ENCODE peak calls at places on chromosomes 7 and 10, in nine cellular contexts. One of them, this sample, is unnamed.

GRCh38 chr10:80459047-80459865 is 5.1 kb downstream of the TSPAN14 start:
- DNase-seq in cardiac fibroblast: peak; percentile 74
- DNase-seq in GM23338: peak; percentile 41
- DNase-seq in effector memory CD4-positive, alpha-beta T cell: peak; percentile 55
- DNase-seq in lower leg skin: peak; percentile 96
- DNase-seq in BE2C: peak; percentile 37
- DNase-seq in astrocyte: peak; percentile 82
- DNase-seq in AG10803: peak; percentile 93
- DNase-seq in right lobe of liver: peak; percentile 70
- DNase-seq in this sample: no peak

GRCh38 chr10:24209421-24209770 is 458 bp downstream of the KIAA1217 start:
- DNase-seq in AG10803: peak; percentile 23
- DNase-seq in cardiac fibroblast: peak; percentile 69
- DNase-seq in lower leg skin: peak; percentile 68
- DNase-seq in right lobe of liver: no peak
- DNase-seq in astrocyte: peak; percentile 59
- DNase-seq in BE2C: no peak
- DNase-seq in GM23338: no peak
- DNase-seq in effector memory CD4-positive, alpha-beta T cell: no peak
- DNase-seq in this sample: no peak

GRCh38 chr10:34252111-34252510 is 563.0 kb downstream of the PARD3 start:
- DNase-seq in AG10803: no peak
- DNase-seq in right lobe of liver: no peak
- DNase-seq in cardiac fibroblast: no peak
- DNase-seq in effector memory CD4-positive, alpha-beta T cell: no peak
- DNase-seq in GM23338: peak; percentile 64
- DNase-seq in BE2C: no peak
- DNase-seq in astrocyte: peak; percentile 4
- DNase-seq in lower leg skin: no peak
- DNase-seq in this sample: no peak

GRCh38 chr7:134737561-134738353 is 41.7 kb upstream of the CALD1 start:
- DNase-seq in BE2C: no peak
- DNase-seq in right lobe of liver: no peak
- DNase-seq in AG10803: peak; percentile 98
- DNase-seq in cardiac fibroblast: peak; percentile 92
- DNase-seq in effector memory CD4-positive, alpha-beta T cell: no peak
- DNase-seq in lower leg skin: no peak
- DNase-seq in GM23338: no peak
- DNase-seq in astrocyte: peak; percentile 98
- DNase-seq in this sample: peak; percentile 81

GRCh38 chr7:84336303-84336702 is 141.7 kb upstream of the SEMA3A start:
- DNase-seq in lower leg skin: no peak
- DNase-seq in right lobe of liver: no peak
- DNase-seq in astrocyte: peak; percentile 89
- DNase-seq in cardiac fibroblast: peak; percentile 61
- DNase-seq in BE2C: no peak
- DNase-seq in effector memory CD4-positive, alpha-beta T cell: no peak
- DNase-seq in AG10803: peak; percentile 74
- DNase-seq in GM23338: peak; percentile 26
- DNase-seq in this sample: peak; percentile 40

GRCh38 chr7:78020131-78020873 is 221.7 kb downstream of the PHTF2 start:
- DNase-seq in cardiac fibroblast: peak; percentile 89
- DNase-seq in right lobe of liver: no peak
- DNase-seq in BE2C: peak; percentile 60
- DNase-seq in lower leg skin: no peak
- DNase-seq in astrocyte: peak; percentile 67
- DNase-seq in effector memory CD4-positive, alpha-beta T cell: no peak
- DNase-seq in GM23338: peak; percentile 75
- DNase-seq in AG10803: peak; percentile 86
- DNase-seq in this sample: peak; percentile 59

GRCh38 chr10:98302711-98303365 is 34.8 kb upstream of the LOXL4 start:
- DNase-seq in cardiac fibroblast: peak; percentile 11
- DNase-seq in lower leg skin: peak; percentile 68
- DNase-seq in effector memory CD4-positive, alpha-beta T cell: no peak
- DNase-seq in BE2C: no peak
- DNase-seq in GM23338: no peak
- DNase-seq in astrocyte: no peak
- DNase-seq in right lobe of liver: no peak
- DNase-seq in AG10803: no peak
- DNase-seq in this sample: no peak

GRCh38 chr10:132237871-132238270 is 51.1 kb downstream of the DPYSL4 start:
- DNase-seq in right lobe of liver: no peak
- DNase-seq in astrocyte: no peak
- DNase-seq in effector memory CD4-positive, alpha-beta T cell: no peak
- DNase-seq in GM23338: no peak
- DNase-seq in lower leg skin: no peak
- DNase-seq in BE2C: no peak
- DNase-seq in cardiac fibroblast: no peak
- DNase-seq in AG10803: no peak
- DNase-seq in this sample: no peak

GRCh38 chr10:117548191-117548668 is 5.7 kb downstream of the EMX2 start:
- DNase-seq in AG10803: no peak
- DNase-seq in lower leg skin: no peak
- DNase-seq in BE2C: no peak
- DNase-seq in effector memory CD4-positive, alpha-beta T cell: no peak
- DNase-seq in astrocyte: no peak
- DNase-seq in right lobe of liver: no peak
- DNase-seq in GM23338: peak; percentile 55
- DNase-seq in cardiac fibroblast: no peak
- DNase-seq in this sample: no peak

GRCh38 chr7:156160811-156161210 is 348.5 kb upstream of the SHH start:
- DNase-seq in cardiac fibroblast: no peak
- DNase-seq in effector memory CD4-positive, alpha-beta T cell: no peak
- DNase-seq in lower leg skin: no peak
- DNase-seq in GM23338: peak; percentile 70
- DNase-seq in BE2C: no peak
- DNase-seq in right lobe of liver: no peak
- DNase-seq in AG10803: no peak
- DNase-seq in astrocyte: no peak
- DNase-seq in this sample: no peak

GRCh38 chr10:29377333-29377961 is 88.6 kb downstream of the LYZL1 start:
- DNase-seq in lower leg skin: peak; percentile 37
- DNase-seq in AG10803: peak; percentile 34
- DNase-seq in cardiac fibroblast: peak; percentile 52
- DNase-seq in astrocyte: no peak
- DNase-seq in BE2C: no peak
- DNase-seq in GM23338: peak; percentile 43
- DNase-seq in effector memory CD4-positive, alpha-beta T cell: no peak
- DNase-seq in right lobe of liver: no peak
- DNase-seq in this sample: no peak

GRCh38 chr7:140212100-140212881 is 35.5 kb upstream of the KDM7A start:
- DNase-seq in lower leg skin: peak; percentile 68
- DNase-seq in effector memory CD4-positive, alpha-beta T cell: no peak
- DNase-seq in AG10803: no peak
- DNase-seq in astrocyte: peak; percentile 8
- DNase-seq in GM23338: no peak
- DNase-seq in BE2C: no peak
- DNase-seq in right lobe of liver: no peak
- DNase-seq in cardiac fibroblast: peak; percentile 48
- DNase-seq in this sample: no peak

GRCh38 chr10:77304192-77304591 is 333.4 kb downstream of the KCNMA1 start:
- DNase-seq in right lobe of liver: no peak
- DNase-seq in AG10803: no peak
- DNase-seq in effector memory CD4-positive, alpha-beta T cell: no peak
- DNase-seq in lower leg skin: no peak
- DNase-seq in BE2C: no peak
- DNase-seq in GM23338: no peak
- DNase-seq in cardiac fibroblast: no peak
- DNase-seq in astrocyte: no peak
- DNase-seq in this sample: no peak

GRCh38 chr7:30403477-30403876 is 75.1 kb downstream of the NOD1 start:
- DNase-seq in right lobe of liver: no peak
- DNase-seq in effector memory CD4-positive, alpha-beta T cell: no peak
- DNase-seq in BE2C: no peak
- DNase-seq in cardiac fibroblast: no peak
- DNase-seq in AG10803: no peak
- DNase-seq in astrocyte: no peak
- DNase-seq in GM23338: no peak
- DNase-seq in lower leg skin: no peak
- DNase-seq in this sample: no peak

GRCh38 chr10:70593513-70593890 is 9.0 kb downstream of the PRF1 start:
- DNase-seq in AG10803: no peak
- DNase-seq in GM23338: no peak
- DNase-seq in cardiac fibroblast: no peak
- DNase-seq in astrocyte: no peak
- DNase-seq in BE2C: no peak
- DNase-seq in right lobe of liver: no peak
- DNase-seq in lower leg skin: peak; percentile 43
- DNase-seq in effector memory CD4-positive, alpha-beta T cell: no peak
- DNase-seq in this sample: no peak

GRCh38 chr7:74218343-74218698 is 8.5 kb downstream of the LAT2 start:
- DNase-seq in astrocyte: no peak
- DNase-seq in AG10803: no peak
- DNase-seq in BE2C: no peak
- DNase-seq in right lobe of liver: no peak
- DNase-seq in cardiac fibroblast: no peak
- DNase-seq in effector memory CD4-positive, alpha-beta T cell: no peak
- DNase-seq in lower leg skin: no peak
- DNase-seq in GM23338: no peak
- DNase-seq in this sample: no peak

GRCh38 chr7:74214816-74215630 is 5.2 kb downstream of the LAT2 start:
- DNase-seq in right lobe of liver: peak; percentile 47
- DNase-seq in AG10803: no peak
- DNase-seq in effector memory CD4-positive, alpha-beta T cell: no peak
- DNase-seq in lower leg skin: no peak
- DNase-seq in GM23338: no peak
- DNase-seq in cardiac fibroblast: no peak
- DNase-seq in BE2C: no peak
- DNase-seq in astrocyte: no peak
- DNase-seq in this sample: no peak

GRCh38 chr7:74216361-74216761 is 6.6 kb downstream of the LAT2 start:
- DNase-seq in BE2C: no peak
- DNase-seq in lower leg skin: no peak
- DNase-seq in effector memory CD4-positive, alpha-beta T cell: no peak
- DNase-seq in AG10803: no peak
- DNase-seq in astrocyte: no peak
- DNase-seq in cardiac fibroblast: no peak
- DNase-seq in GM23338: no peak
- DNase-seq in right lobe of liver: no peak
- DNase-seq in this sample: no peak

GRCh38 chr7:74217455-74218342 is 7.9 kb downstream of the LAT2 start:
- DNase-seq in lower leg skin: no peak
- DNase-seq in effector memory CD4-positive, alpha-beta T cell: no peak
- DNase-seq in cardiac fibroblast: peak; percentile 25
- DNase-seq in BE2C: no peak
- DNase-seq in GM23338: no peak
- DNase-seq in right lobe of liver: no peak
- DNase-seq in astrocyte: no peak
- DNase-seq in AG10803: no peak
- DNase-seq in this sample: no peak

DNA sequence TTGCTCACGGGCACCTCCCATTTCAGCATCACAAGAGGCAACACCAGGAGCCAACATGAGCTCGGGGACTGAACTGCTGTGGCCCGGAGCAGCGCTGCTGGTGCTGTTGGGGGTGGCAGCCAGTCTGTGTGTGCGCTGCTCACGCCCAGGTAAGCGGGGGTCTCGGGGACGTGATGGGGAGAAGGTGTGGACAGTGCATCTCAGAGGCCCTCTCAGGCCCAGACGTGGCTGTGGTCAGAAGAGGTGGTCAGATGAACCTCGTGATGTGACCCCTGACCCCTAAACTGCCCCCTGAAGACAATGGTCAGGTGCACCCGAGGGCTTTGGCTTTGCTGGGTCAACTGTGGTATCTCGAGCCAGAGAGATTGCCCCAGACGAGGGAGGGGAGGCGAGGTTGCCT is 6.1 kb downstream of the LAT2 start:
- DNase-seq in GM23338: no peak
- DNase-seq in cardiac fibroblast: no peak
- DNase-seq in AG10803: no peak
- DNase-seq in right lobe of liver: no peak
- DNase-seq in lower leg skin: no peak
- DNase-seq in effector memory CD4-positive, alpha-beta T cell: no peak
- DNase-seq in BE2C: no peak
- DNase-seq in astrocyte: no peak
- DNase-seq in this sample: no peak
- H3K4me3 ChIP-seq in GM23338: no peak overlapping the region
- H3K4me3 ChIP-seq in cardiac fibroblast: no peak overlapping the region
- H3K4me3 ChIP-seq in AG10803: no peak overlapping the region
- H3K4me3 ChIP-seq in right lobe of liver: no peak overlapping the region
- H3K4me3 ChIP-seq in lower leg skin: no peak overlapping the region
- H3K4me3 ChIP-seq in effector memory CD4-positive, alpha-beta T cell: no peak overlapping the region
- H3K4me3 ChIP-seq in BE2C: no peak overlapping the region
- H3K4me3 ChIP-seq in astrocyte: no peak overlapping the region
- H3K4me3 ChIP-seq in this sample: no peak overlapping the region

DNA sequence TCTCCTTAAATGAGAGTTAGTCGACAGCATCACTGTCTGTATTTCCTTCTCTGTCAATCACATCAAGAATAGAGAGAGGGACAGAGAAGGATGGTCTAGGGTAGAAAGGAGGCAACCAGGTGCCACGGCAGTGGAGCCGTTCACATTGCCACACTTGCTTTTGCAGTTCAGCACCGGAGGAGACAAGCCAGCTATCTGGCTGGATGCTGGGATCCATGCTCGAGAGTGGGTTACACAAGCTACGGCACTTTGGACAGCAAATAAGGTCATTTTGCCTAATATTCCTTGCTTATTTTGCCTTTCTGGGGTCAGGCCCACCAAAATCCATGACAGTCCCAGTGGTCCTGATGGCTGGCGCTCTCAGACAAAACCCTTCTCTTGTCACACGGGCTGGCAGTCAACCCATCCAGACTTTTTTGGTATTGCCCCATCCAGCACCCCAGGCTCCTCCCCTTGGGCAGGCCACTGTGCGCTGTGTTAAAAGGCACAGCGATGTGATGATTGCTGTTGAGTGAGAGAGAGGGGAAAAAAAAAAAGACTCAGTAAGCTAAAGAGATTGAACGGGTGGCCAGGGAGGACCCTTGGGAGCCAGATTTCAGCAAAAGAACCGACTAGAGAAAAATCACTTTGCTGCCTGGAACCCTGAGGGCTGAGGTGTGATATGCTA is 8.5 kb downstream of the CPA2 start:
- DNase-seq in effector memory CD4-positive, alpha-beta T cell: no peak
- DNase-seq in right lobe of liver: no peak
- DNase-seq in cardiac fibroblast: no peak
- DNase-seq in BE2C: no peak
- DNase-seq in GM23338: peak; percentile 64
- DNase-seq in astrocyte: peak; percentile 15
- DNase-seq in AG10803: no peak
- DNase-seq in lower leg skin: no peak
- DNase-seq in this sample: no peak
- H3K4me3 ChIP-seq in effector memory CD4-positive, alpha-beta T cell: no peak overlapping the region
- H3K4me3 ChIP-seq in right lobe of liver: no peak overlapping the region
- H3K4me3 ChIP-seq in cardiac fibroblast: no peak overlapping the region
- H3K4me3 ChIP-seq in BE2C: no peak overlapping the region
- H3K4me3 ChIP-seq in GM23338: no peak overlapping the region
- H3K4me3 ChIP-seq in astrocyte: no peak overlapping the region
- H3K4me3 ChIP-seq in AG10803: no peak overlapping the region
- H3K4me3 ChIP-seq in lower leg skin: no peak overlapping the region
- H3K4me3 ChIP-seq in this sample: no peak overlapping the region

GRCh38 chr7:23247101-23247601 is 576 bp downstream of the GPNMB start:
- DNase-seq in AG10803: no peak
- DNase-seq in cardiac fibroblast: peak; percentile 4
- DNase-seq in astrocyte: no peak
- DNase-seq in effector memory CD4-positive, alpha-beta T cell: no peak
- DNase-seq in BE2C: no peak
- DNase-seq in right lobe of liver: no peak
- DNase-seq in lower leg skin: no peak
- DNase-seq in GM23338: peak; percentile 28
- DNase-seq in this sample: no peak
- H3K4me3 ChIP-seq in AG10803: peak overlapping the region; percentile 67
- H3K4me3 ChIP-seq in cardiac fibroblast: peak overlapping the region; percentile 58
- H3K4me3 ChIP-seq in astrocyte: peak overlapping the region; percentile 48
- H3K4me3 ChIP-seq in effector memory CD4-positive, alpha-beta T cell: no peak overlapping the region
- H3K4me3 ChIP-seq in BE2C: no peak overlapping the region
- H3K4me3 ChIP-seq in right lobe of liver: no peak overlapping the region
- H3K4me3 ChIP-seq in lower leg skin: peak overlapping the region; percentile 50
- H3K4me3 ChIP-seq in GM23338: peak overlapping the region; percentile 63
- H3K4me3 ChIP-seq in this sample: peak overlapping the region; percentile 33

GRCh38 chr7:121313220-121313792 is 15.5 kb upstream of the WNT16 start:
- DNase-seq in lower leg skin: no peak
- DNase-seq in effector memory CD4-positive, alpha-beta T cell: no peak
- DNase-seq in GM23338: no peak
- DNase-seq in astrocyte: no peak
- DNase-seq in AG10803: no peak
- DNase-seq in cardiac fibroblast: no peak
- DNase-seq in BE2C: no peak
- DNase-seq in right lobe of liver: no peak
- DNase-seq in this sample: no peak
- H3K4me3 ChIP-seq in lower leg skin: no peak overlapping the region
- H3K4me3 ChIP-seq in effector memory CD4-positive, alpha-beta T cell: no peak overlapping the region
- H3K4me3 ChIP-seq in GM23338: no peak overlapping the region
- H3K4me3 ChIP-seq in astrocyte: no peak overlapping the region
- H3K4me3 ChIP-seq in AG10803: no peak overlapping the region
- H3K4me3 ChIP-seq in cardiac fibroblast: no peak overlapping the region
- H3K4me3 ChIP-seq in BE2C: no peak overlapping the region
- H3K4me3 ChIP-seq in right lobe of liver: no peak overlapping the region
- H3K4me3 ChIP-seq in this sample: no peak overlapping the region